ENCODE peak calls at places on chromosomes 11 and 22, in ten cellular contexts. G is foreskin fibroblast; D is Jurkat, Clone E6-1; Q is GM12864; Y is aorta; C is neuronal stem cell; O is RWPE2; N is small intestine; B is Panc1; E is upper lobe of right lung. X is an unnamed sample.
A peak's percentile ranks its signal among the peaks of the same experiment; 100 is the strongest.

GRCh38 chr11:99015634-99016454 is 4.9 kb upstream of the CNTN5 start:
- DNase-seq in G (peak; percentile 4), D (peak; percentile 35), Q (peak; percentile 10), Y (no peak), C (peak; percentile 42), O (no peak), N (peak; percentile 25), B (peak; percentile 35), E (no peak), X (no peak)

GRCh38 chr11:62988281-62988680 is 3.5 kb upstream of the SLC22A6 start:
- DNase-seq in G (no peak), D (no peak), Q (no peak), Y (no peak), C (no peak), O (no peak), N (no peak), B (no peak), E (no peak), X (no peak)

GRCh38 chr11:38006466-38006865 is 1408.4 kb upstream of the RAG2 start:
- DNase-seq in G (no peak), D (no peak), Q (no peak), Y (no peak), C (no peak), O (no peak), N (no peak), B (no peak), E (no peak), X (no peak)

GRCh38 chr22:37244114-37244921 is at the start of gene RAC2:
- DNase-seq in G (no peak), D (peak; percentile 92), Q (peak; percentile 89), Y (peak; percentile 88), C (no peak), O (peak; percentile 89), N (peak; percentile 70), B (no peak), E (peak; percentile 91), X (peak; percentile 47)

GRCh38 chr11:77095551-77096490 is 6.8 kb upstream of the OMP start:
- DNase-seq in G (no peak), D (no peak), Q (no peak), Y (peak; percentile 37), C (no peak), O (peak; percentile 45), N (peak; percentile 98), B (no peak), E (peak; percentile 57), X (no peak)

GRCh38 chr11:24046731-24047130 is 450.1 kb upstream of the LUZP2 start:
- DNase-seq in G (no peak), D (no peak), Q (no peak), Y (no peak), C (no peak), O (no peak), N (no peak), B (no peak), E (no peak), X (no peak)

GRCh38 chr11:27191061-27191460 is 150.4 kb downstream of the BBOX1 start:
- DNase-seq in G (no peak), D (no peak), Q (no peak), Y (no peak), C (no peak), O (no peak), N (no peak), B (no peak), E (no peak), X (no peak)

GRCh38 chr11:105177658-105178057 is 38.1 kb upstream of the CARD18 start:
- DNase-seq in G (peak; percentile 61), D (no peak), Q (no peak), Y (no peak), C (no peak), O (no peak), N (no peak), B (no peak), E (no peak), X (no peak)

GRCh38 chr22:38479096-38479840 is 11.4 kb downstream of the KDELR3 start:
- DNase-seq in G (no peak), D (no peak), Q (no peak), Y (no peak), C (no peak), O (no peak), N (no peak), B (no peak), E (no peak), X (no peak)

GRCh38 chr11:118883004-118883367 is 706 bp upstream of the CXCR5 start:
- DNase-seq in G (no peak), D (no peak), Q (no peak), Y (no peak), C (no peak), O (no peak), N (no peak), B (no peak), E (no peak), X (no peak)
- H3K4me3 ChIP-seq in G (no peak overlapping the region), D (no peak overlapping the region), Q (no peak overlapping the region), Y (no peak overlapping the region), C (no peak overlapping the region), O (no peak overlapping the region), N (no peak overlapping the region), B (no peak overlapping the region), E (no peak overlapping the region), X (no peak overlapping the region)

GRCh38 chr11:131372243-131372930 is 2.0 kb downstream of the NTM start:
- DNase-seq in G (no peak), D (no peak), Q (no peak), Y (no peak), C (no peak), O (no peak), N (no peak), B (no peak), E (no peak), X (no peak)

GRCh38 chr11:131371791-131372104 is 1.3 kb downstream of the NTM start:
- DNase-seq in G (no peak), D (no peak), Q (no peak), Y (no peak), C (no peak), O (no peak), N (no peak), B (no peak), E (no peak), X (no peak)

GRCh38 chr11:131370901-131371790 is 731 bp downstream of the NTM start:
- DNase-seq in G (no peak), D (no peak), Q (no peak), Y (no peak), C (no peak), O (no peak), N (peak; percentile 3), B (no peak), E (no peak), X (no peak)

GRCh38 chr11:131373326-131373725 is 2.9 kb downstream of the NTM start:
- DNase-seq in G (no peak), D (no peak), Q (no peak), Y (no peak), C (no peak), O (no peak), N (no peak), B (no peak), E (no peak), X (no peak)

GRCh38 chr11:131370090-131370751 is at the start of gene NTM:
- DNase-seq in G (peak; percentile 2), D (no peak), Q (no peak), Y (no peak), C (peak; percentile 27), O (no peak), N (peak; percentile 69), B (no peak), E (no peak), X (no peak)
- H3K4me3 ChIP-seq in G (peak within 1 kb of the TSS; percentile 13), D (no peak within 1 kb of the TSS), Q (no peak within 1 kb of the TSS), Y (no peak within 1 kb of the TSS), C (no peak within 1 kb of the TSS), O (no peak within 1 kb of the TSS), N (no peak within 1 kb of the TSS), B (no peak within 1 kb of the TSS), E (no peak within 1 kb of the TSS), X (peak within 1 kb of the TSS; percentile 13)

GRCh38 chr11:112343368-112344039 is 82.8 kb upstream of the PLET1 start:
- DNase-seq in G (no peak), D (no peak), Q (no peak), Y (no peak), C (no peak), O (no peak), N (no peak), B (no peak), E (no peak), X (no peak)
- H3K4me3 ChIP-seq in G (no peak overlapping the region), D (no peak overlapping the region), Q (no peak overlapping the region), Y (no peak overlapping the region), C (no peak overlapping the region), O (no peak overlapping the region), N (no peak overlapping the region), B (no peak overlapping the region), E (no peak overlapping the region), X (no peak overlapping the region)

GRCh38 chr22:42022162-42022847 is 23.7 kb downstream of the WBP2NL start:
- DNase-seq in G (no peak), D (no peak), Q (peak; percentile 58), Y (no peak), C (no peak), O (no peak), N (peak; percentile 87), B (no peak), E (no peak), X (no peak)
- H3K4me3 ChIP-seq in G (no peak overlapping the region), D (no peak overlapping the region), Q (no peak overlapping the region), Y (no peak overlapping the region), C (no peak overlapping the region), O (no peak overlapping the region), N (no peak overlapping the region), B (no peak overlapping the region), E (no peak overlapping the region), X (no peak overlapping the region)

GRCh38 chr22:49947296-49947622 is 13.3 kb upstream of the PIM3 start:
- DNase-seq in G (no peak), D (no peak), Q (no peak), Y (no peak), C (no peak), O (no peak), N (no peak), B (no peak), E (no peak), X (no peak)
- H3K4me3 ChIP-seq in G (no peak overlapping the region), D (no peak overlapping the region), Q (no peak overlapping the region), Y (no peak overlapping the region), C (no peak overlapping the region), O (no peak overlapping the region), N (no peak overlapping the region), B (no peak overlapping the region), E (peak overlapping the region; percentile 49), X (peak overlapping the region; percentile 55)

DNA sequence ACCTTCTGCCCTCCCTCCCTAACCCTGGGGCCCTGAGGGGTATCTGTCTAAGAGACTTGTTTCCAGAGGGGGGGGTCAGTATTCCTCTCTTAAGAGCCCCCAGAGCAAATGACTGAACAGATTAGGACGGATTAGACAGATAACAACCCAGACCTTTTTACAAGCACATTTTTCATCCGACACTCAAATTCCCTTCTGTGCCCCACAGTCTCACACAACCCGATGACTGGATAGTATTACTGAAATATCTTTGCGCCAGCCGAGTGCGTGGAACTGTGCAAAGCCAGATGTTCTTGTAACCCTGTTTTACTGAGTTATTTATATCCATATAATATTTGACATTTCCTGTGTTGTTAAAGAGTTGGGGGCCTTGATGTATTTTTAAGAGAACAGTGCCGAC is 30.9 kb upstream of the FLI1 start:
- DNase-seq in G (no peak), D (no peak), Q (no peak), Y (no peak), C (no peak), O (no peak), N (no peak), B (no peak), E (no peak), X (no peak)
- H3K4me3 ChIP-seq in G (no peak overlapping the region), D (no peak overlapping the region), Q (no peak overlapping the region), Y (no peak overlapping the region), C (no peak overlapping the region), O (no peak overlapping the region), N (no peak overlapping the region), B (no peak overlapping the region), E (no peak overlapping the region), X (no peak overlapping the region)